ENCODE peak calls at places on chromosome 17, in ten cellular contexts. H, K, A, C, L, Q, Z, W, I and O are unnamed samples.

GRCh38 chr17:7889166-7889584 is 586 bp downstream of the CHD3 start:
- DNase-seq in H (peak), K (peak), A (no peak), C (peak), L (peak), Q (peak), Z (peak), W (peak), I (peak), O (no peak)

GRCh38 chr17:2867441-2868424 is 71.5 kb downstream of the RAP1GAP2 start:
- DNase-seq in H (no peak), K (no peak), A (no peak), C (peak), L (no peak), Q (no peak), Z (no peak), W (peak), I (peak), O (no peak)

GRCh38 chr17:12730931-12731521 is 58.3 kb upstream of the ARHGAP44 start:
- DNase-seq in H (no peak), K (peak), A (no peak), C (peak), L (peak), Q (peak), Z (peak), W (no peak), I (no peak), O (peak)

GRCh38 chr17:56819431-56820145 is 14.1 kb downstream of the C17orf67 start:
- DNase-seq in H (peak), K (no peak), A (no peak), C (peak), L (peak), Q (no peak), Z (peak), W (peak), I (peak), O (peak)

GRCh38 chr17:12693640-12694039 is 27.9 kb downstream of the MYOCD start:
- DNase-seq in H (no peak), K (no peak), A (no peak), C (no peak), L (no peak), Q (no peak), Z (no peak), W (no peak), I (no peak), O (no peak)

GRCh38 chr17:9255838-9256237 is 234.5 kb downstream of the NTN1 start:
- DNase-seq in H (no peak), K (no peak), A (no peak), C (no peak), L (no peak), Q (no peak), Z (no peak), W (no peak), I (no peak), O (no peak)

GRCh38 chr17:81483862-81484194 is 28.8 kb downstream of the ACTG1 start:
- DNase-seq in H (no peak), K (no peak), A (no peak), C (peak), L (no peak), Q (no peak), Z (no peak), W (no peak), I (no peak), O (no peak)

GRCh38 chr17:38922538-38923291 is 2.7 kb upstream of the LASP1NB start:
- DNase-seq in H (no peak), K (no peak), A (no peak), C (peak), L (no peak), Q (no peak), Z (no peak), W (no peak), I (no peak), O (no peak)

GRCh38 chr17:49438439-49438861 is 23.8 kb upstream of the PHB1 start:
- DNase-seq in H (no peak), K (no peak), A (no peak), C (peak), L (no peak), Q (no peak), Z (no peak), W (no peak), I (no peak), O (no peak)

GRCh38 chr17:2701996-2702741 is 9.4 kb downstream of the CLUH start:
- DNase-seq in H (no peak), K (no peak), A (no peak), C (no peak), L (no peak), Q (peak), Z (no peak), W (no peak), I (no peak), O (no peak)

GRCh38 chr17:10384175-10384574 is 11.4 kb upstream of the MYH13 start:
- DNase-seq in H (no peak), K (no peak), A (no peak), C (peak), L (peak), Q (no peak), Z (no peak), W (no peak), I (no peak), O (no peak)

GRCh38 chr17:17090642-17091103 is 48.4 kb downstream of the MPRIP start:
- DNase-seq in H (no peak), K (no peak), A (no peak), C (no peak), L (no peak), Q (no peak), Z (no peak), W (peak), I (no peak), O (no peak)

GRCh38 chr17:65455972-65456343 is 105.5 kb downstream of the AXIN2 start:
- DNase-seq in H (peak), K (no peak), A (no peak), C (peak), L (peak), Q (no peak), Z (no peak), W (no peak), I (no peak), O (no peak)

GRCh38 chr17:16171613-16172012 is 43.7 kb downstream of the NCOR1 start:
- DNase-seq in H (no peak), K (no peak), A (no peak), C (no peak), L (no peak), Q (no peak), Z (no peak), W (no peak), I (peak), O (no peak)

GRCh38 chr17:9668532-9668931 is 23.2 kb downstream of the USP43 start:
- DNase-seq in H (no peak), K (no peak), A (no peak), C (no peak), L (no peak), Q (no peak), Z (no peak), W (peak), I (no peak), O (no peak)

GRCh38 chr17:12047977-12048376 is 27.3 kb downstream of the MAP2K4 start:
- DNase-seq in H (no peak), K (no peak), A (no peak), C (no peak), L (no peak), Q (no peak), Z (no peak), W (no peak), I (no peak), O (no peak)

GRCh38 chr17:57486978-57487377 is 230.7 kb downstream of the MSI2 start:
- DNase-seq in H (no peak), K (no peak), A (no peak), C (no peak), L (no peak), Q (no peak), Z (no peak), W (no peak), I (no peak), O (no peak)

GRCh38 chr17:12622726-12623125 is 43.0 kb upstream of the MYOCD start:
- DNase-seq in H (no peak), K (no peak), A (no peak), C (no peak), L (no peak), Q (no peak), Z (no peak), W (no peak), I (no peak), O (no peak)

GRCh38 chr17:40551091-40551873 is 14.0 kb downstream of the CCR7 start:
- DNase-seq in H (no peak), K (no peak), A (no peak), C (no peak), L (no peak), Q (peak), Z (no peak), W (no peak), I (peak), O (no peak)

GRCh38 chr17:73600103-73600871 is 44.0 kb downstream of the SDK2 start:
- DNase-seq in H (no peak), K (no peak), A (no peak), C (no peak), L (peak), Q (no peak), Z (no peak), W (no peak), I (no peak), O (no peak)

GRCh38 chr17:58576679-58577367 is 62.4 kb upstream of the MTMR4 start:
- DNase-seq in H (no peak), K (no peak), A (no peak), C (no peak), L (no peak), Q (no peak), Z (no peak), W (peak), I (no peak), O (no peak)

GRCh38 chr17:78532922-78533640 is 44.1 kb downstream of the DNAH17 start:
- DNase-seq in H (no peak), K (no peak), A (no peak), C (no peak), L (no peak), Q (no peak), Z (peak), W (peak), I (no peak), O (no peak)

GRCh38 chr17:80101160-80101945 is at the start of gene GAA:
- DNase-seq in H (peak), K (no peak), A (peak), C (peak), L (peak), Q (peak), Z (peak), W (peak), I (no peak), O (peak)

GRCh38 chr17:83053779-83054451 is 25.5 kb upstream of the METRNL start:
- DNase-seq in H (no peak), K (no peak), A (no peak), C (no peak), L (no peak), Q (peak), Z (no peak), W (no peak), I (no peak), O (no peak)
- TF ChIP-seq CTCF in H (no peak), K (no peak), A (no peak), C (no peak), L (no peak), Q (no peak), Z (no peak), W (no peak), I (no peak), O (no peak)

GRCh38 chr17:29929544-29930398 is at the start of gene SSH2:
- DNase-seq in H (peak), K (peak), A (peak), C (peak), L (peak), Q (peak), Z (peak), W (peak), I (no peak), O (peak)

GRCh38 chr17:29930399-29931010 is 477 bp upstream of the SSH2 start:
- DNase-seq in H (no peak), K (no peak), A (peak), C (peak), L (peak), Q (no peak), Z (no peak), W (no peak), I (no peak), O (no peak)

GRCh38 chr17:29936724-29937123 is 4.7 kb upstream of the EFCAB5 start:
- DNase-seq in H (no peak), K (no peak), A (no peak), C (no peak), L (no peak), Q (no peak), Z (no peak), W (no peak), I (no peak), O (no peak)

GRCh38 chr17:29931253-29931932 is 1.4 kb upstream of the SSH2 start:
- DNase-seq in H (peak), K (no peak), A (peak), C (peak), L (peak), Q (peak), Z (peak), W (peak), I (no peak), O (peak)

DNA sequence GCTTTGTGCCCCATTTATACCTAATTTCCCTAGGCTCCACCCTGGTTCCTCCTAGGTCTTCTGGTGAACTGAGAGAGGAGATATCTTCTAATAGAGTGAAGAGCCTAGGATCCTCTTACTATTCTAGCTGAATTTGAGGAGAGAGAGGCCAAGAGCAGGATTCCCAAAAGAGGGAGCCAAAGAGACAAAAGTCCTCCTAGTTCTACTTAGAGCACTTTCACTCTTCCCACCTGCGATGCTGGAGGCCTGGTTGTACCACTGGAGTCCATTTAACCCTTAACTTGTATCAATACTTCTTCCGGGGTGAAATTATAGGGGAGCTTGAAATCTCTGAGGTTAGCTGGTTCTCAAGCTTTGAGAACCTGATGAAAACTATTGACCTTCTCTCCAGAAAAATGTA is 3.4 kb upstream of the SSH2 start:
- DNase-seq in H (no peak), K (no peak), A (no peak), C (peak), L (peak), Q (no peak), Z (peak), W (no peak), I (no peak), O (no peak)
- TF ChIP-seq CTCF in H (no peak), K (no peak), A (no peak), C (peak), L (peak), Q (no peak), Z (peak), W (peak), I (peak), O (no peak)

DNA sequence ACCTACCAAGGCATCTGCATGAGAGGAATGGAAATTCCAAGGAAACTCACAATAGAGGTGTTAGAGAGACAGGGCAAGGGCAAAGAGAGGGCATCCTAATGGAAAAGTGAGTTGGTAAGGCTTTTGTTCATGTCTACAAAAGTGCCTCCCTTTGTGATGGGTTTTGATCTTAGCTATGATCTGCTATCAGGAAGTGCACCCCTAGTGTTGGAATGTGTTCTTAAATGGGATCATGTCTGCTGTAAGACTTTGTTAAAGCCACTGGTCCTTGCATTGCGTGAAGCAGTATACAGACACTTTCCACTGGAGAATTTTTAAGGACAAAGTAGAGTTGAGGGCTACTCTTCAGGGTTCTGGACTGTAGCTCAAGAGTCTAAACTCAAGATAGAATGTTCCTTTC is 92.0 kb downstream of the MAP2K6 start:
- DNase-seq in H (no peak), K (no peak), A (no peak), C (peak), L (no peak), Q (no peak), Z (no peak), W (no peak), I (no peak), O (no peak)
- TF ChIP-seq CTCF in H (peak), K (no peak), A (peak), C (peak), L (peak), Q (peak), Z (peak), W (no peak), I (peak), O (peak)

GRCh38 chr17:62043602-62044001 is 21.5 kb downstream of the MED13 start:
- DNase-seq in H (no peak), K (no peak), A (no peak), C (no peak), L (no peak), Q (no peak), Z (no peak), W (no peak), I (no peak), O (no peak)
- TF ChIP-seq CTCF in H (no peak), K (no peak), A (no peak), C (no peak), L (no peak), Q (no peak), Z (no peak), W (no peak), I (no peak), O (no peak)